ENCODE peak calls at places on chromosome 19, in ten cellular contexts. A is gastrocnemius medialis; U is AG04450; O is spleen; T is SJSA1; N is lower lobe of right lung; C is IMR-90; X is ovary; K is right cardiac atrium; Z is CD4-positive, alpha-beta T cell. I is an unnamed sample.

GRCh38 chr19:8310342-8311055 is 2.3 kb upstream of the CD320 start:
- DNase-seq in A (no peak), K (no peak), C (no peak), N (peak; percentile 20), O (peak; percentile 45), Z (no peak), U (no peak), X (peak; percentile 10), T (no peak), I (no peak)

GRCh38 chr19:7922841-7923205 is 2.7 kb downstream of the SNAPC2 start:
- DNase-seq in Z (no peak), K (peak; percentile 60), U (no peak), A (no peak), C (no peak), O (no peak), X (no peak), N (no peak), T (no peak), I (no peak)

GRCh38 chr19:10166046-10166445 is 28.7 kb downstream of the DNMT1 start:
- DNase-seq in Z (no peak), O (no peak), A (no peak), N (no peak), T (no peak), C (no peak), K (no peak), X (no peak), U (no peak), I (no peak)

GRCh38 chr19:51440846-51441409 is 17.3 kb downstream of the SIGLEC8 start:
- DNase-seq in A (no peak), T (no peak), X (no peak), N (no peak), O (peak; percentile 76), U (no peak), K (no peak), C (no peak), Z (no peak), I (no peak)

GRCh38 chr19:42424712-42425131 is 2.5 kb downstream of the LIPE start:
- DNase-seq in C (no peak), T (no peak), Z (no peak), A (no peak), O (peak; percentile 78), N (no peak), K (peak; percentile 59), X (peak; percentile 37), U (no peak), I (no peak)

GRCh38 chr19:23762884-23763711 is 4.4 kb upstream of the ZNF681 start:
- DNase-seq in U (no peak), T (peak; percentile 54), O (peak; percentile 91), N (peak; percentile 91), K (peak; percentile 95), A (peak; percentile 28), C (peak; percentile 13), Z (peak; percentile 81), X (peak; percentile 78), I (peak; percentile 33)

GRCh38 chr19:18612772-18613588 is at the start of gene TMEM59L:
- DNase-seq in U (no peak), X (peak; percentile 44), K (no peak), A (no peak), C (no peak), O (peak; percentile 79), T (no peak), N (no peak), Z (peak; percentile 42), I (no peak)

GRCh38 chr19:58059003-58059671 is at the start of gene ZNF135:
- DNase-seq in K (peak; percentile 97), T (no peak), N (peak; percentile 83), C (peak; percentile 50), X (peak; percentile 91), A (peak; percentile 42), O (peak; percentile 89), U (peak; percentile 18), Z (peak; percentile 60), I (peak; percentile 90)

GRCh38 chr19:31317542-31317941 is 31.7 kb downstream of the TSHZ3 start:
- DNase-seq in T (no peak), C (no peak), O (no peak), K (no peak), Z (no peak), X (no peak), U (no peak), N (no peak), A (no peak), I (no peak)

GRCh38 chr19:54201980-54202379 is 1.3 kb downstream of the RPS9 start:
- DNase-seq in T (no peak), X (no peak), C (no peak), K (no peak), A (no peak), Z (no peak), O (peak; percentile 56), N (no peak), U (no peak), I (no peak)

GRCh38 chr19:7529610-7530490 is 5.7 kb upstream of the PNPLA6 start:
- DNase-seq in X (no peak), A (no peak), Z (no peak), O (no peak), K (peak; percentile 57), N (no peak), T (no peak), C (no peak), U (no peak), I (no peak)

GRCh38 chr19:48213959-48214358 is 41.8 kb downstream of the CARD8 start:
- DNase-seq in O (no peak), X (no peak), A (no peak), Z (no peak), N (no peak), T (no peak), K (no peak), U (no peak), C (no peak), I (no peak)

GRCh38 chr19:47895165-47895782 is 9.2 kb upstream of the SULT2A1 start:
- DNase-seq in A (no peak), Z (no peak), X (no peak), K (no peak), T (no peak), O (no peak), C (no peak), U (no peak), N (no peak), I (no peak)

DNA sequence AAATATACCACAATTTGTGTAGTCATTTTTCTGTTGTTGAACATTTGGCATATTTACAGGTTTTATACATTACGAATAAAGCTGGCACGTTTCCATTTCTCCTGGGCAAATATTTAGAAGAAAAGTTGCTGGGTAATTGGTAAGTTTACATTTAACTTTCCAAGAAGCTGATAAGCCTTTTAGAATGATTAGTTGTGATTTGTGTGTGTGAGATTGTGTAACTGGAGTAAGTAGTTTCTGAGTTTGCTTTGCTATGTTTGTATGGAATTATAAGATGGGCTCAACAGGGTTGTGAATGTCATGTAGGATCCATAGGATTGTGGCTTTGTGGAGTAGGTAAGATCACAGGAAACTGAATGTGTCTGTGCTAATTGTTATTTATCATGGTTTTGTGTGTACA is 1.7 kb upstream of the ZNF529 start:
- DNase-seq in A (no peak), O (no peak), X (no peak), N (no peak), Z (no peak), C (no peak), K (no peak), U (no peak), T (no peak), I (no peak)
- H3K27ac ChIP-seq in A (no peak overlapping the region), O (no peak overlapping the region), X (no peak overlapping the region), N (no peak overlapping the region), Z (no peak overlapping the region), C (no peak overlapping the region), K (no peak overlapping the region), U (no peak overlapping the region), T (no peak overlapping the region), I (no peak overlapping the region)

DNA sequence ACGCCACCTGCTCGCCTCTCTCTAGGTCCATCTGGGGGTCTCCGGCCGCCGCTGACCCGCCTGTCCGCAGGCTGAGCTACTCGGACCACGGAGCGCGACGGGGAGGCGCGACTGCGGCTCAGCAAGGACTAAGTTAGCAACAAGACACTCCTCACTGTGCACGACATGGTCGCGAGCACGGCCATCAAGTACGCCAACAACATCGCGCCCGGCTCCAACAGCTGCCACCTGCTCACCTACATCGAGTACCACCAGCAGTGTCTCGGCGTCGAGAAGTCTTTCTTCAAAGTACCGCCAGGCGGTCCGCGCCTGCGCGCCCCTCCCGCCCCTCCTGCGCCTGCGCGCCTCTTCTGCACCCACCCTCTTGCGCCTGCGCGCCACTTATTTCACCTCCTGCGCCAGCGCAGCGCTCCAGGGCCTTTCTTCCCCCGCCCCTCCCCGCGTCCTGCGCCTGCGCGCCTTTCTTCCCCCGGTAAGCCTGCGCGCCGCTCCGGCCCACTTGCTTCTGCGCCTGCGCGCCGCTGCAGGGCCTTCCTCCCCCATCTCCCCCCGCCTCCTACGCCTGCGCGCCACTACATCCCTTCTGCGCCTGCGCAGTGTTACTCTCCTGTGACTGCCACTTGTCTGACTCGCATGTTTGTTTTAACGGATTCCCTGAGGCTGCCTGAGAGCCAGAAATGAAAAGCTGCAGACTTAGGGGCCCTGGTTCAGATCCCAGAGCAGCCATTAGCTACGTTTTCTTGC is 63.9 kb downstream of the ACSBG2 start:
- DNase-seq in N (peak; percentile 99), U (peak; percentile 97), O (peak; percentile 99), K (peak; percentile 99), A (peak; percentile 96), T (peak; percentile 98), X (peak; percentile 99), C (peak; percentile 98), Z (peak; percentile 99), I (peak; percentile 98)
- H3K27ac ChIP-seq in N (peak overlapping the region; percentile 77), U (no peak overlapping the region), O (peak overlapping the region; percentile 83), K (no peak overlapping the region), A (peak overlapping the region; percentile 79), T (no peak overlapping the region), X (no peak overlapping the region), C (peak overlapping the region; percentile 71), Z (no peak overlapping the region), I (peak overlapping the region; percentile 37)

DNA sequence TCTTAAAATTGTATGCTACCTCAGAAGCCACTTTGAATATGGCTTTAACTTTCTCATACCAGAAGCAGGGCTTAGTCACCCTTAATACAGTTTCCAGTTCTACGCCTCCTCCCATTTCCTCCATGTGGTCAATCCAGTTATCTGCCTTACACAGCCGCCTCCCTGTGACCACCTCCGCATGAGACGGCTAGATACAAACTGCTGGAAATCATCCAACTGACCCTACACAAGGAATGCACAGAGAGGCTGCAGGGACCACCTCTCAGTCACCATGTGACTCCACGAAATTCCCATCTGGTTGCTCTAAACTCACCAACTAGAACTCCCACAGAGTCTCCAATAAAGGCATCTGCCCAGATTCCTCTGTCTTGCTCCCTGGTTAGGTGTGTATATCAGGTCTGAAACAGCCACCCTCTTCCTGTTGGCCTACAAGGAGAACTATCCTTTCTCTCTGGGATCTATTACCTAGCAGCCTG is 6.8 kb downstream of the ZNF564 start:
- DNase-seq in C (peak; percentile 19), U (no peak), T (no peak), K (no peak), O (no peak), N (no peak), X (no peak), Z (no peak), A (no peak), I (no peak)
- H3K27ac ChIP-seq in C (no peak overlapping the region), U (no peak overlapping the region), T (no peak overlapping the region), K (no peak overlapping the region), O (peak overlapping the region; percentile 16), N (no peak overlapping the region), X (no peak overlapping the region), Z (no peak overlapping the region), A (no peak overlapping the region), I (no peak overlapping the region)

DNA sequence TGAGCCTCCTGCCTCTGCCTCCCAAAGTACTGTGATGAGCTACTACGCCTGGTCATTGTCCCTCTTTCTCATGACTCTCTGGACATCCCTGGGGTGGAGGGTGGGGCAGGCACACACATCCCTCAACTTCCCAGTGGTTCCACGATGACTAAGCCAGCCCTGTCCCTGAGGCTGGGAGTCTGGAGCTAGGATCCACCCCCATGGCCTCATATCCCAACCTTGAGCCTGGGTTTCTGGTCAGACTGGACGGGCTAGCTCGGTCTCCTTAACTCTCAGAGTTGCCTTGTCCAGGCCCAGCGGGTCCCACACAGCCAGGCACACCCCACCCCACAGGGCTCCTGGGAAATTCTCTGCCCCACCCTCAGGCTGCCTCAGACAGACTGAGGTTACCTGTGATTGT is 19.6 kb downstream of the IER2 start:
- DNase-seq in Z (no peak), A (no peak), X (no peak), T (peak; percentile 61), C (peak; percentile 65), O (no peak), N (no peak), U (no peak), K (no peak), I (no peak)
- H3K27ac ChIP-seq in Z (peak overlapping the region; percentile 95), A (no peak overlapping the region), X (no peak overlapping the region), T (peak overlapping the region; percentile 46), C (peak overlapping the region; percentile 13), O (peak overlapping the region; percentile 97), N (peak overlapping the region; percentile 36), U (no peak overlapping the region), K (no peak overlapping the region), I (no peak overlapping the region)

I was measured in caudate nucleus.